ENCODE peak calls at places on chromosomes 7 and 10, in nine cellular contexts. A is MM.1S, V is heart right ventricle, P is neuronal stem cell, F is aorta, G is psoas muscle, S is skeletal muscle cell, K is fibroblast of mammary gland, R is IMR-90. J is an unnamed sample.

GRCh38 chr10:117360016-117360415 is 15.2 kb downstream of the PDZD8 start:
- DNase-seq in A (no peak), G (no peak), F (no peak), K (no peak), P (no peak), S (no peak), R (peak; percentile 47), V (no peak), J (no peak)

GRCh38 chr10:49227406-49227805 is 39.2 kb upstream of the TMEM273 start:
- DNase-seq in R (no peak), P (no peak), G (no peak), A (no peak), V (no peak), F (no peak), K (no peak), S (no peak), J (no peak)

GRCh38 chr7:54874804-54875203 is 115.8 kb upstream of the SEC61G start:
- DNase-seq in P (no peak), V (no peak), R (peak; percentile 52), A (no peak), S (no peak), K (no peak), G (no peak), F (no peak), J (no peak)

GRCh38 chr10:69914373-69915268 is 112.9 kb downstream of the COL13A1 start:
- DNase-seq in S (peak; percentile 13), V (peak; percentile 70), F (peak; percentile 80), A (peak; percentile 64), G (peak; percentile 70), K (peak; percentile 65), P (peak; percentile 84), R (peak; percentile 65), J (peak; percentile 42)

GRCh38 chr10:1344846-1345245 is 288.7 kb downstream of the WDR37 start:
- DNase-seq in K (no peak), R (no peak), P (no peak), S (no peak), V (no peak), F (no peak), A (no peak), G (no peak), J (no peak)

GRCh38 chr10:43234471-43235041 is 32.3 kb downstream of the RASGEF1A start:
- DNase-seq in S (no peak), A (no peak), R (no peak), F (peak; percentile 35), K (no peak), G (no peak), P (no peak), V (no peak), J (no peak)

GRCh38 chr10:123135415-123136141 is at the start of gene HMX3:
- DNase-seq in K (peak; percentile 49), A (no peak), V (no peak), G (no peak), R (peak; percentile 23), S (no peak), P (no peak), F (no peak), J (peak; percentile 49)

GRCh38 chr10:3226960-3227724 is 54.6 kb upstream of the PITRM1 start:
- DNase-seq in S (peak; percentile 89), A (no peak), G (no peak), K (peak; percentile 92), P (no peak), V (no peak), F (no peak), R (peak; percentile 79), J (no peak)

GRCh38 chr7:150978136-150978789 is at the start of gene KCNH2:
- DNase-seq in P (peak; percentile 84), K (no peak), S (no peak), F (no peak), V (peak; percentile 59), G (no peak), A (peak; percentile 73), R (no peak), J (peak; percentile 63)

GRCh38 chr10:117656385-117657367 is 114.1 kb downstream of the EMX2 start:
- DNase-seq in P (no peak), K (no peak), F (no peak), G (no peak), R (no peak), A (peak; percentile 35), S (no peak), V (no peak), J (no peak)

GRCh38 chr10:25174461-25175230 is at the start of gene GPR158:
- DNase-seq in V (peak; percentile 91), F (peak; percentile 92), P (peak; percentile 97), G (peak; percentile 79), K (peak; percentile 88), R (peak; percentile 85), S (peak; percentile 83), A (peak; percentile 25), J (peak; percentile 87)
- H3K4me3 ChIP-seq in V (peak within 1 kb of the TSS; percentile 41), F (peak within 1 kb of the TSS; percentile 28), P (peak within 1 kb of the TSS; percentile 57), G (peak within 1 kb of the TSS; percentile 64), K (peak within 1 kb of the TSS; percentile 34), R (peak within 1 kb of the TSS; percentile 46), S (peak within 1 kb of the TSS; percentile 62), A (no peak within 1 kb of the TSS), J (peak within 1 kb of the TSS; percentile 49)

GRCh38 chr7:130932667-130933432 is 198.8 kb upstream of the KLF14 start:
- DNase-seq in S (no peak), G (no peak), V (no peak), P (no peak), R (no peak), F (no peak), A (no peak), K (no peak), J (no peak)
- H3K4me3 ChIP-seq in S (no peak overlapping the region), G (no peak overlapping the region), V (no peak overlapping the region), P (no peak overlapping the region), R (no peak overlapping the region), F (no peak overlapping the region), A (no peak overlapping the region), K (no peak overlapping the region), J (no peak overlapping the region)

GRCh38 chr7:43585521-43585920 is 2.6 kb downstream of the STK17A start:
- DNase-seq in G (no peak), P (no peak), R (peak; percentile 78), K (peak; percentile 82), F (no peak), S (peak; percentile 73), A (peak; percentile 31), V (no peak), J (no peak)
- H3K4me3 ChIP-seq in G (peak overlapping the region; percentile 19), P (no peak overlapping the region), R (peak overlapping the region; percentile 37), K (no peak overlapping the region), F (peak overlapping the region; percentile 21), S (no peak overlapping the region), A (peak overlapping the region; percentile 80), V (no peak overlapping the region), J (no peak overlapping the region)

GRCh38 chr7:26153823-26154783 is 2.1 kb downstream of the NFE2L3 start:
- DNase-seq in K (no peak), A (peak; percentile 52), V (peak; percentile 21), P (no peak), R (peak; percentile 68), G (no peak), F (no peak), S (no peak), J (no peak)
- H3K4me3 ChIP-seq in K (no peak overlapping the region), A (peak overlapping the region; percentile 88), V (no peak overlapping the region), P (no peak overlapping the region), R (peak overlapping the region; percentile 94), G (no peak overlapping the region), F (no peak overlapping the region), S (peak overlapping the region; percentile 56), J (no peak overlapping the region)

GRCh38 chr7:27170494-27170811 is 3.7 kb downstream of the HOXA10 start:
- DNase-seq in P (no peak), R (no peak), F (no peak), V (no peak), G (no peak), K (no peak), S (no peak), A (no peak), J (no peak)
- H3K4me3 ChIP-seq in P (no peak overlapping the region), R (no peak overlapping the region), F (no peak overlapping the region), V (no peak overlapping the region), G (peak overlapping the region; percentile 79), K (peak overlapping the region; percentile 60), S (peak overlapping the region; percentile 78), A (no peak overlapping the region), J (no peak overlapping the region)

DNA sequence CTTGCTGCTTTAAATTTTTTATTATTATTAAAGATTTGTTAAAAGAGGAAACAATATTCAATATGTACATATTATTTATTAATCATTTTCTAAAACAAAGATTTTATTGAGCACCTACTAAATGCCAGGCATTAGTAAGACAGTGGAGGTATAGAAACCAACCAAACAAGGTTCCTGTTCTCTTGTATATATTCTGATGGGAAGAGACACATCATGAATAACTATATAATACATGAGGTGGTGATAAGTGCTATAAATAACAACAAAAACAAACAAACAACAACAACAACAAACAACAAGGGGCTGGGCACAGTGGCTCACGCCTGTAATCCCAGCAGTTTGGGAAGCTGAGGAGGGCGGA is 630 bp upstream of the LIPA start:
- DNase-seq in K (no peak), S (no peak), A (no peak), F (no peak), P (no peak), V (no peak), R (no peak), G (no peak), J (no peak)
- H3K4me3 ChIP-seq in K (no peak overlapping the region), S (peak overlapping the region; percentile 81), A (no peak overlapping the region), F (no peak overlapping the region), P (no peak overlapping the region), V (peak overlapping the region; percentile 82), R (peak overlapping the region; percentile 3), G (peak overlapping the region; percentile 99), J (peak overlapping the region; percentile 81)

GRCh38 chr10:18197706-18198105 is 57.5 kb downstream of the CACNB2 start:
- DNase-seq in K (no peak), P (no peak), A (no peak), G (no peak), F (no peak), R (no peak), S (no peak), V (no peak), J (no peak)

GRCh38 chr10:18202600-18203150 is 62.5 kb downstream of the CACNB2 start:
- DNase-seq in S (no peak), G (no peak), R (peak; percentile 54), A (no peak), P (no peak), K (no peak), V (no peak), F (no peak), J (no peak)

GRCh38 chr10:18195060-18195799 is 55.0 kb downstream of the CACNB2 start:
- DNase-seq in R (peak; percentile 70), S (no peak), K (peak; percentile 41), V (no peak), F (no peak), G (no peak), P (no peak), A (no peak), J (no peak)

DNA sequence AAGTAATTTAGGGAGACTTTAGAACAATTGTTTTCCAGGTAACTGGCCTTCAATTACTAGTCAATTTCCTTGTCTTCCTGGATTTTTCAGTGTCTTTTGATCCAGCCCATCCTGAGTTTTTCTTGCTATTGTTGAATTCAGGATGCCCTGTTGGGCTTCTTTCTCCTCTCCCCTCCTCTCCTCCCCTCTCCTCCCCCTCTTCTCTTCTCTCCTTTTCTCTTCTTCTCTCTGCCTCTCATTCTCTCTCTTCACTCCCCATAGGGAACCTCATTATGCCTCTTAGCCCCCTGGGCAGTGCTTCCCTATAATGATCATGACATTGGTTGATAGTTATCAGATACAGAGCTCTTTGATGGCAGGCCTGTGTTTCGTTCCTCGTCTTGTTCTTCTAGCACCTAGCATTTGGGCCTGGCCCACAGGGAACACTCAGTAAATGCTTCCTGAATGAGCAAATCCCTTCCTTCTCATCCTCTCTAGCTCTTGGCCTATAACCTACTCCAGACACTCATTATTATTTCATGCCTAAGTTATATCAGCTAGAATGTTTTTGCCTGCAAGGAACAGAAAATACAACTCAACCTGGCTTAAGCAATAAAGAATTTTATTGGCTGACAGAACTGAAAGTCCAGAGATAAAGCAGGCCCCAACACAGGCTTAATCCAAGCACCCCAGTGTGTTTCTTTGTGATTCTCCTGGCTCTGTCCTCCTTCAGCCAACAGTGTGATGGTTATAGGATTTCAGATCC is 56.8 kb downstream of the CACNB2 start:
- DNase-seq in V (no peak), S (no peak), G (no peak), A (no peak), P (no peak), F (no peak), K (peak; percentile 48), R (peak; percentile 33), J (no peak)
- H3K4me3 ChIP-seq in V (no peak overlapping the region), S (no peak overlapping the region), G (no peak overlapping the region), A (no peak overlapping the region), P (no peak overlapping the region), F (no peak overlapping the region), K (no peak overlapping the region), R (no peak overlapping the region), J (no peak overlapping the region)